ENCODE peak calls at places on chromosomes 3 and 15, in five cellular contexts. N is activated T-helper 9 cell treated with anti-CD3 and anti-CD28 coated beads, Interleukin-2, amount 50 U/mL, for 16 hours; I is stimulated activated naive CD8-positive, alpha-beta T cell treated with anti-CD3 and anti-CD28 coated beads, Interleukin-15, Interleukin-2, amounts not matched to agents 100 U/mL and 50 U/mL, for 24 hours; F is iPS DF 6.9; Q is RWPE1. P is an unnamed sample.

GRCh38 chr3:168951884-168952283 is 711.6 kb downstream of the MECOM start:
- DNase-seq in N (no peak), I (no peak), F (no peak), Q (no peak), P (no peak)

GRCh38 chr3:10867384-10867783 is 51.4 kb downstream of the SLC6A11 start:
- DNase-seq in N (no peak), I (no peak), F (peak), Q (peak), P (no peak)

GRCh38 chr3:102471491-102471890 is 36.7 kb downstream of the ZPLD1 start:
- DNase-seq in N (no peak), I (no peak), F (no peak), Q (no peak), P (no peak)

GRCh38 chr15:58980351-58980939 is 7.0 kb upstream of the RNF111 start:
- DNase-seq in N (no peak), I (no peak), F (no peak), Q (peak), P (peak)

GRCh38 chr15:77649610-77650009 is 16.9 kb upstream of the LINGO1 start:
- DNase-seq in N (no peak), I (no peak), F (no peak), Q (no peak), P (no peak)

GRCh38 chr3:158791259-158791920 is 10.5 kb upstream of the MFSD1 start:
- DNase-seq in N (no peak), I (peak), F (no peak), Q (peak), P (peak)

GRCh38 chr3:132641837-132642538 is 17.6 kb downstream of the ACAD11 start:
- DNase-seq in N (no peak), I (no peak), F (no peak), Q (peak), P (peak)

GRCh38 chr15:70604671-70605070 is 158.7 kb downstream of the UACA start:
- DNase-seq in N (no peak), I (no peak), F (no peak), Q (no peak), P (no peak)

GRCh38 chr3:95029644-95030043 is 966.8 kb downstream of the NSUN3 start:
- DNase-seq in N (no peak), I (no peak), F (no peak), Q (no peak), P (no peak)

GRCh38 chr3:150264560-150264959 is 143.5 kb upstream of the TSC22D2 start:
- DNase-seq in N (no peak), I (no peak), F (no peak), Q (no peak), P (no peak)

GRCh38 chr3:144821583-144821982 is 850.0 kb downstream of the DIPK2A start:
- DNase-seq in N (no peak), I (no peak), F (no peak), Q (no peak), P (no peak)

GRCh38 chr15:74179101-74179841 is 5.8 kb downstream of the ISLR start:
- DNase-seq in N (no peak), I (no peak), F (no peak), Q (peak), P (no peak)

GRCh38 chr3:133933097-133934024 is 37.7 kb upstream of the RAB6B start:
- DNase-seq in N (no peak), I (no peak), F (no peak), Q (no peak), P (no peak)

GRCh38 chr3:157427906-157428305 is 8.7 kb upstream of the PTX3 start:
- DNase-seq in N (no peak), I (no peak), F (no peak), Q (no peak), P (no peak)

P was measured in NCI-H510A treated with DMSO at 0.1 percent for 48 hours.